ENCODE peak calls at places on chromosomes 3 and 15, in ten cellular contexts. One of them, this sample, is unnamed.

GRCh38 chr3:61522064-61522463 is 39.3 kb upstream of the PTPRG start:
- DNase-seq in pancreas: no peak
- DNase-seq in Kasumi-1: no peak
- DNase-seq in NCI-H460: no peak
- DNase-seq in activated CD4-positive, alpha-beta T cell treated with anti-CD3 and anti-CD28 coated beads for 1 hour: no peak
- DNase-seq in ACHN: no peak
- DNase-seq in endothelial cell: no peak
- DNase-seq in A549: no peak
- DNase-seq in ELR: no peak
- DNase-seq in left ventricle myocardium inferior: no peak
- DNase-seq in this sample: no peak

GRCh38 chr15:93865610-93866009 is 365.8 kb upstream of the MCTP2 start:
- DNase-seq in pancreas: no peak
- DNase-seq in Kasumi-1: peak; percentile 77
- DNase-seq in NCI-H460: no peak
- DNase-seq in activated CD4-positive, alpha-beta T cell treated with anti-CD3 and anti-CD28 coated beads for 1 hour: no peak
- DNase-seq in ACHN: no peak
- DNase-seq in endothelial cell: no peak
- DNase-seq in A549: no peak
- DNase-seq in ELR: no peak
- DNase-seq in left ventricle myocardium inferior: no peak
- DNase-seq in this sample: no peak

GRCh38 chr15:65903296-65904073 is 34.2 kb downstream of the RAB11A start:
- DNase-seq in pancreas: no peak
- DNase-seq in Kasumi-1: no peak
- DNase-seq in NCI-H460: no peak
- DNase-seq in activated CD4-positive, alpha-beta T cell treated with anti-CD3 and anti-CD28 coated beads for 1 hour: no peak
- DNase-seq in ACHN: peak; percentile 46
- DNase-seq in endothelial cell: no peak
- DNase-seq in A549: no peak
- DNase-seq in ELR: peak; percentile 69
- DNase-seq in left ventricle myocardium inferior: no peak
- DNase-seq in this sample: no peak

GRCh38 chr3:30184102-30184810 is 422.1 kb upstream of the TGFBR2 start:
- DNase-seq in pancreas: no peak
- DNase-seq in Kasumi-1: no peak
- DNase-seq in NCI-H460: no peak
- DNase-seq in activated CD4-positive, alpha-beta T cell treated with anti-CD3 and anti-CD28 coated beads for 1 hour: no peak
- DNase-seq in ACHN: no peak
- DNase-seq in endothelial cell: no peak
- DNase-seq in A549: no peak
- DNase-seq in ELR: no peak
- DNase-seq in left ventricle myocardium inferior: no peak
- DNase-seq in this sample: no peak

GRCh38 chr3:100263583-100263982 is 2.8 kb downstream of the TBC1D23 start:
- DNase-seq in pancreas: no peak
- DNase-seq in Kasumi-1: no peak
- DNase-seq in NCI-H460: no peak
- DNase-seq in activated CD4-positive, alpha-beta T cell treated with anti-CD3 and anti-CD28 coated beads for 1 hour: no peak
- DNase-seq in ACHN: no peak
- DNase-seq in endothelial cell: no peak
- DNase-seq in A549: no peak
- DNase-seq in ELR: no peak
- DNase-seq in left ventricle myocardium inferior: no peak
- DNase-seq in this sample: no peak

GRCh38 chr3:38276081-38276916 is 5.8 kb upstream of the SLC22A14 start:
- DNase-seq in pancreas: no peak
- DNase-seq in Kasumi-1: no peak
- DNase-seq in NCI-H460: no peak
- DNase-seq in activated CD4-positive, alpha-beta T cell treated with anti-CD3 and anti-CD28 coated beads for 1 hour: no peak
- DNase-seq in ACHN: no peak
- DNase-seq in endothelial cell: no peak
- DNase-seq in A549: no peak
- DNase-seq in ELR: no peak
- DNase-seq in left ventricle myocardium inferior: no peak
- DNase-seq in this sample: no peak

GRCh38 chr3:145017959-145018358 is 1046.3 kb downstream of the DIPK2A start:
- DNase-seq in pancreas: no peak
- DNase-seq in Kasumi-1: no peak
- DNase-seq in NCI-H460: no peak
- DNase-seq in activated CD4-positive, alpha-beta T cell treated with anti-CD3 and anti-CD28 coated beads for 1 hour: no peak
- DNase-seq in ACHN: no peak
- DNase-seq in endothelial cell: no peak
- DNase-seq in A549: no peak
- DNase-seq in ELR: peak; percentile 9
- DNase-seq in left ventricle myocardium inferior: no peak
- DNase-seq in this sample: no peak

GRCh38 chr3:100852882-100853281 is 140.3 kb downstream of the ABI3BP start:
- DNase-seq in pancreas: no peak
- DNase-seq in Kasumi-1: no peak
- DNase-seq in NCI-H460: no peak
- DNase-seq in activated CD4-positive, alpha-beta T cell treated with anti-CD3 and anti-CD28 coated beads for 1 hour: no peak
- DNase-seq in ACHN: no peak
- DNase-seq in endothelial cell: no peak
- DNase-seq in A549: no peak
- DNase-seq in ELR: no peak
- DNase-seq in left ventricle myocardium inferior: no peak
- DNase-seq in this sample: no peak

GRCh38 chr15:44719293-44719999 is 8.1 kb downstream of the B2M start:
- DNase-seq in pancreas: no peak
- DNase-seq in Kasumi-1: no peak
- DNase-seq in NCI-H460: no peak
- DNase-seq in activated CD4-positive, alpha-beta T cell treated with anti-CD3 and anti-CD28 coated beads for 1 hour: peak; percentile 45
- DNase-seq in ACHN: no peak
- DNase-seq in endothelial cell: no peak
- DNase-seq in A549: no peak
- DNase-seq in ELR: peak; percentile 60
- DNase-seq in left ventricle myocardium inferior: no peak
- DNase-seq in this sample: no peak

GRCh38 chr3:33385423-33385822 is 54.8 kb downstream of the UBP1 start:
- DNase-seq in pancreas: no peak
- DNase-seq in Kasumi-1: no peak
- DNase-seq in NCI-H460: no peak
- DNase-seq in activated CD4-positive, alpha-beta T cell treated with anti-CD3 and anti-CD28 coated beads for 1 hour: no peak
- DNase-seq in ACHN: no peak
- DNase-seq in endothelial cell: no peak
- DNase-seq in A549: no peak
- DNase-seq in ELR: peak; percentile 45
- DNase-seq in left ventricle myocardium inferior: no peak
- DNase-seq in this sample: no peak

GRCh38 chr15:92608866-92609700 is 46.5 kb downstream of the FAM174B start:
- DNase-seq in pancreas: no peak
- DNase-seq in Kasumi-1: no peak
- DNase-seq in NCI-H460: no peak
- DNase-seq in activated CD4-positive, alpha-beta T cell treated with anti-CD3 and anti-CD28 coated beads for 1 hour: no peak
- DNase-seq in ACHN: no peak
- DNase-seq in endothelial cell: no peak
- DNase-seq in A549: no peak
- DNase-seq in ELR: no peak
- DNase-seq in left ventricle myocardium inferior: no peak
- DNase-seq in this sample: no peak

GRCh38 chr3:45690331-45691035 is 1.3 kb downstream of the SACM1L start:
- DNase-seq in pancreas: no peak
- DNase-seq in Kasumi-1: peak; percentile 51
- DNase-seq in NCI-H460: no peak
- DNase-seq in activated CD4-positive, alpha-beta T cell treated with anti-CD3 and anti-CD28 coated beads for 1 hour: no peak
- DNase-seq in ACHN: no peak
- DNase-seq in endothelial cell: no peak
- DNase-seq in A549: no peak
- DNase-seq in ELR: peak; percentile 37
- DNase-seq in left ventricle myocardium inferior: no peak
- DNase-seq in this sample: no peak

GRCh38 chr3:137642831-137643230 is 121.3 kb upstream of the SOX14 start:
- DNase-seq in pancreas: peak; percentile 31
- DNase-seq in Kasumi-1: no peak
- DNase-seq in NCI-H460: no peak
- DNase-seq in activated CD4-positive, alpha-beta T cell treated with anti-CD3 and anti-CD28 coated beads for 1 hour: no peak
- DNase-seq in ACHN: no peak
- DNase-seq in endothelial cell: no peak
- DNase-seq in A549: no peak
- DNase-seq in ELR: peak; percentile 0
- DNase-seq in left ventricle myocardium inferior: no peak
- DNase-seq in this sample: no peak

GRCh38 chr3:136624381-136624780 is 127.8 kb downstream of the STAG1 start:
- DNase-seq in pancreas: no peak
- DNase-seq in Kasumi-1: peak; percentile 6
- DNase-seq in NCI-H460: no peak
- DNase-seq in activated CD4-positive, alpha-beta T cell treated with anti-CD3 and anti-CD28 coated beads for 1 hour: no peak
- DNase-seq in ACHN: no peak
- DNase-seq in endothelial cell: no peak
- DNase-seq in A549: no peak
- DNase-seq in ELR: no peak
- DNase-seq in left ventricle myocardium inferior: no peak
- DNase-seq in this sample: no peak

GRCh38 chr3:137709011-137709601 is 55.0 kb upstream of the SOX14 start:
- DNase-seq in pancreas: no peak
- DNase-seq in Kasumi-1: peak; percentile 52
- DNase-seq in NCI-H460: no peak
- DNase-seq in activated CD4-positive, alpha-beta T cell treated with anti-CD3 and anti-CD28 coated beads for 1 hour: no peak
- DNase-seq in ACHN: peak; percentile 35
- DNase-seq in endothelial cell: peak; percentile 49
- DNase-seq in A549: peak; percentile 6
- DNase-seq in ELR: peak; percentile 24
- DNase-seq in left ventricle myocardium inferior: no peak
- DNase-seq in this sample: no peak

GRCh38 chr15:50210462-50211264 is 28.7 kb downstream of the SLC27A2 start:
- DNase-seq in pancreas: no peak
- DNase-seq in Kasumi-1: no peak
- DNase-seq in NCI-H460: no peak
- DNase-seq in activated CD4-positive, alpha-beta T cell treated with anti-CD3 and anti-CD28 coated beads for 1 hour: no peak
- DNase-seq in ACHN: no peak
- DNase-seq in endothelial cell: no peak
- DNase-seq in A549: no peak
- DNase-seq in ELR: no peak
- DNase-seq in left ventricle myocardium inferior: no peak
- DNase-seq in this sample: no peak

GRCh38 chr15:81261172-81261808 is 62.7 kb downstream of the STARD5 start:
- DNase-seq in pancreas: no peak
- DNase-seq in Kasumi-1: no peak
- DNase-seq in NCI-H460: no peak
- DNase-seq in activated CD4-positive, alpha-beta T cell treated with anti-CD3 and anti-CD28 coated beads for 1 hour: no peak
- DNase-seq in ACHN: no peak
- DNase-seq in endothelial cell: no peak
- DNase-seq in A549: no peak
- DNase-seq in ELR: no peak
- DNase-seq in left ventricle myocardium inferior: no peak
- DNase-seq in this sample: no peak

GRCh38 chr3:45442679-45443214 is 54.4 kb downstream of the LARS2 start:
- DNase-seq in pancreas: no peak
- DNase-seq in Kasumi-1: no peak
- DNase-seq in NCI-H460: no peak
- DNase-seq in activated CD4-positive, alpha-beta T cell treated with anti-CD3 and anti-CD28 coated beads for 1 hour: no peak
- DNase-seq in ACHN: no peak
- DNase-seq in endothelial cell: no peak
- DNase-seq in A549: no peak
- DNase-seq in ELR: no peak
- DNase-seq in left ventricle myocardium inferior: no peak
- DNase-seq in this sample: no peak

GRCh38 chr3:66433522-66433782 is 67.4 kb downstream of the LRIG1 start:
- DNase-seq in pancreas: no peak
- DNase-seq in Kasumi-1: peak; percentile 67
- DNase-seq in NCI-H460: no peak
- DNase-seq in activated CD4-positive, alpha-beta T cell treated with anti-CD3 and anti-CD28 coated beads for 1 hour: no peak
- DNase-seq in ACHN: no peak
- DNase-seq in endothelial cell: no peak
- DNase-seq in A549: no peak
- DNase-seq in ELR: no peak
- DNase-seq in left ventricle myocardium inferior: no peak
- DNase-seq in this sample: no peak

GRCh38 chr15:89828324-89829145 is 13.9 kb upstream of the ANPEP start:
- DNase-seq in pancreas: no peak
- DNase-seq in Kasumi-1: no peak
- DNase-seq in NCI-H460: no peak
- DNase-seq in activated CD4-positive, alpha-beta T cell treated with anti-CD3 and anti-CD28 coated beads for 1 hour: no peak
- DNase-seq in ACHN: no peak
- DNase-seq in endothelial cell: no peak
- DNase-seq in A549: no peak
- DNase-seq in ELR: peak; percentile 82
- DNase-seq in left ventricle myocardium inferior: peak; percentile 67
- DNase-seq in this sample: peak; percentile 72

GRCh38 chr15:39623550-39623931 is 42.7 kb downstream of the THBS1 start:
- DNase-seq in pancreas: no peak
- DNase-seq in Kasumi-1: no peak
- DNase-seq in NCI-H460: no peak
- DNase-seq in activated CD4-positive, alpha-beta T cell treated with anti-CD3 and anti-CD28 coated beads for 1 hour: no peak
- DNase-seq in ACHN: no peak
- DNase-seq in endothelial cell: no peak
- DNase-seq in A549: no peak
- DNase-seq in ELR: no peak
- DNase-seq in left ventricle myocardium inferior: no peak
- DNase-seq in this sample: no peak

GRCh38 chr3:134654031-134654430 is 3.2 kb upstream of the KY start:
- DNase-seq in pancreas: no peak
- DNase-seq in Kasumi-1: no peak
- DNase-seq in NCI-H460: no peak
- DNase-seq in activated CD4-positive, alpha-beta T cell treated with anti-CD3 and anti-CD28 coated beads for 1 hour: no peak
- DNase-seq in ACHN: no peak
- DNase-seq in endothelial cell: no peak
- DNase-seq in A549: no peak
- DNase-seq in ELR: no peak
- DNase-seq in left ventricle myocardium inferior: no peak
- DNase-seq in this sample: no peak

GRCh38 chr15:70049115-70049514 is 48.6 kb downstream of the TLE3 start:
- DNase-seq in pancreas: no peak
- DNase-seq in Kasumi-1: no peak
- DNase-seq in NCI-H460: no peak
- DNase-seq in activated CD4-positive, alpha-beta T cell treated with anti-CD3 and anti-CD28 coated beads for 1 hour: no peak
- DNase-seq in ACHN: no peak
- DNase-seq in endothelial cell: no peak
- DNase-seq in A549: no peak
- DNase-seq in ELR: no peak
- DNase-seq in left ventricle myocardium inferior: no peak
- DNase-seq in this sample: no peak

GRCh38 chr3:99697250-99697649 is 58.9 kb downstream of the COL8A1 start:
- DNase-seq in pancreas: no peak
- DNase-seq in Kasumi-1: no peak
- DNase-seq in NCI-H460: no peak
- DNase-seq in activated CD4-positive, alpha-beta T cell treated with anti-CD3 and anti-CD28 coated beads for 1 hour: no peak
- DNase-seq in ACHN: no peak
- DNase-seq in endothelial cell: no peak
- DNase-seq in A549: no peak
- DNase-seq in ELR: no peak
- DNase-seq in left ventricle myocardium inferior: no peak
- DNase-seq in this sample: no peak

GRCh38 chr15:86776120-86776519 is 696.4 kb downstream of the AGBL1 start:
- DNase-seq in pancreas: no peak
- DNase-seq in Kasumi-1: no peak
- DNase-seq in NCI-H460: no peak
- DNase-seq in activated CD4-positive, alpha-beta T cell treated with anti-CD3 and anti-CD28 coated beads for 1 hour: no peak
- DNase-seq in ACHN: no peak
- DNase-seq in endothelial cell: no peak
- DNase-seq in A549: no peak
- DNase-seq in ELR: no peak
- DNase-seq in left ventricle myocardium inferior: no peak
- DNase-seq in this sample: no peak

GRCh38 chr3:143443851-143444331 is 324.3 kb downstream of the CHST2 start:
- DNase-seq in pancreas: peak; percentile 19
- DNase-seq in Kasumi-1: peak; percentile 87
- DNase-seq in NCI-H460: peak; percentile 76
- DNase-seq in activated CD4-positive, alpha-beta T cell treated with anti-CD3 and anti-CD28 coated beads for 1 hour: no peak
- DNase-seq in ACHN: peak; percentile 93
- DNase-seq in endothelial cell: no peak
- DNase-seq in A549: peak; percentile 80
- DNase-seq in ELR: peak; percentile 99
- DNase-seq in left ventricle myocardium inferior: no peak
- DNase-seq in this sample: peak; percentile 86

GRCh38 chr3:131795382-131796085 is 239.3 kb downstream of the CPNE4 start:
- DNase-seq in pancreas: no peak
- DNase-seq in Kasumi-1: peak; percentile 44
- DNase-seq in NCI-H460: no peak
- DNase-seq in activated CD4-positive, alpha-beta T cell treated with anti-CD3 and anti-CD28 coated beads for 1 hour: no peak
- DNase-seq in ACHN: no peak
- DNase-seq in endothelial cell: no peak
- DNase-seq in A549: no peak
- DNase-seq in ELR: no peak
- DNase-seq in left ventricle myocardium inferior: no peak
- DNase-seq in this sample: no peak

GRCh38 chr15:67838789-67839332 is 984 bp downstream of the RNU6-1 start:
- DNase-seq in pancreas: peak; percentile 69
- DNase-seq in Kasumi-1: peak; percentile 20
- DNase-seq in NCI-H460: no peak
- DNase-seq in activated CD4-positive, alpha-beta T cell treated with anti-CD3 and anti-CD28 coated beads for 1 hour: no peak
- DNase-seq in ACHN: no peak
- DNase-seq in endothelial cell: peak; percentile 62
- DNase-seq in A549: no peak
- DNase-seq in ELR: peak; percentile 35
- DNase-seq in left ventricle myocardium inferior: peak; percentile 50
- DNase-seq in this sample: no peak